ENCODE peak calls at places on chromosomes 13 and 19, in four cellular contexts. A, Y, B and H are unnamed samples.

GRCh38 chr19:40302224-40303011 is 17.3 kb upstream of the AKT2 start:
- DNase-seq in Y (no peak), A (no peak), B (peak), H (no peak)

GRCh38 chr19:57305056-57305455 is 15.2 kb upstream of the ZNF543 start:
- DNase-seq in B (peak), Y (no peak), A (no peak), H (no peak)

GRCh38 chr19:16100524-16100923 is 11.2 kb upstream of the RAB8A start:
- DNase-seq in Y (no peak), A (no peak), B (no peak), H (no peak)

GRCh38 chr19:5002143-5002542 is 33.2 kb downstream of the KDM4B start:
- DNase-seq in B (peak), A (no peak), Y (no peak), H (no peak)

GRCh38 chr13:39401091-39401647 is 201.8 kb downstream of the LHFPL6 start:
- DNase-seq in A (no peak), B (peak), Y (no peak), H (no peak)

GRCh38 chr19:6828698-6829633 is 56.5 kb downstream of the VAV1 start:
- DNase-seq in Y (no peak), B (peak), A (no peak), H (no peak)

GRCh38 chr13:46377554-46377953 is 9.5 kb downstream of the RUBCNL start:
- DNase-seq in B (no peak), A (no peak), Y (peak), H (no peak)

GRCh38 chr19:12789098-12789903 is 2.0 kb upstream of the JUNB start:
- DNase-seq in Y (peak), A (no peak), B (no peak), H (no peak)

GRCh38 chr19:18433039-18433691 is 4.8 kb downstream of the ISYNA1 start:
- DNase-seq in Y (no peak), A (no peak), B (no peak), H (no peak)

GRCh38 chr13:52034616-52035226 is 10.2 kb downstream of the UTP14C start:
- DNase-seq in A (no peak), Y (no peak), B (peak), H (no peak)

GRCh38 chr19:30546332-30546731 is 174.1 kb downstream of the ZNF536 start:
- DNase-seq in B (no peak), Y (no peak), A (no peak), H (no peak)

GRCh38 chr13:95317037-95317989 is 16.1 kb upstream of the ABCC4 start:
- DNase-seq in Y (no peak), B (no peak), A (no peak), H (no peak)

GRCh38 chr19:27635401-27635800 is 1577.5 kb downstream of the UQCRFS1 start:
- DNase-seq in A (no peak), Y (no peak), B (no peak), H (no peak)

GRCh38 chr13:113849546-113849945 is 14.3 kb downstream of the GAS6 start:
- DNase-seq in Y (peak), B (peak), A (no peak), H (no peak)

GRCh38 chr13:34863360-34864135 is 78.5 kb upstream of the NBEA start:
- DNase-seq in B (peak), A (peak), Y (no peak), H (peak)

GRCh38 chr19:6472713-6473112 is 8.6 kb downstream of the CRB3 start:
- DNase-seq in A (no peak), Y (no peak), B (no peak), H (no peak)

GRCh38 chr13:95644611-95645052 is at the start of gene DZIP1:
- DNase-seq in B (peak), A (no peak), Y (peak), H (no peak)

GRCh38 chr19:44051654-44052402 is at the start of gene ZNF223:
- DNase-seq in Y (peak), B (peak), A (peak), H (peak)

GRCh38 chr19:29678484-29679106 is 13.3 kb downstream of the PLEKHF1 start:
- DNase-seq in A (no peak), B (no peak), Y (no peak), H (no peak)

GRCh38 chr13:32838985-32839384 is 177.2 kb upstream of the KL start:
- DNase-seq in B (no peak), A (no peak), Y (no peak), H (no peak)

GRCh38 chr13:41944229-41944628 is 16.7 kb downstream of the VWA8 start:
- DNase-seq in B (no peak), A (no peak), Y (no peak), H (no peak)

GRCh38 chr13:39910041-39910440 is 254.6 kb downstream of the COG6 start:
- DNase-seq in B (no peak), Y (no peak), A (no peak), H (no peak)

GRCh38 chr13:84121456-84121855 is 239.2 kb upstream of the SLITRK1 start:
- DNase-seq in A (peak), Y (no peak), B (peak), H (no peak)

DNA sequence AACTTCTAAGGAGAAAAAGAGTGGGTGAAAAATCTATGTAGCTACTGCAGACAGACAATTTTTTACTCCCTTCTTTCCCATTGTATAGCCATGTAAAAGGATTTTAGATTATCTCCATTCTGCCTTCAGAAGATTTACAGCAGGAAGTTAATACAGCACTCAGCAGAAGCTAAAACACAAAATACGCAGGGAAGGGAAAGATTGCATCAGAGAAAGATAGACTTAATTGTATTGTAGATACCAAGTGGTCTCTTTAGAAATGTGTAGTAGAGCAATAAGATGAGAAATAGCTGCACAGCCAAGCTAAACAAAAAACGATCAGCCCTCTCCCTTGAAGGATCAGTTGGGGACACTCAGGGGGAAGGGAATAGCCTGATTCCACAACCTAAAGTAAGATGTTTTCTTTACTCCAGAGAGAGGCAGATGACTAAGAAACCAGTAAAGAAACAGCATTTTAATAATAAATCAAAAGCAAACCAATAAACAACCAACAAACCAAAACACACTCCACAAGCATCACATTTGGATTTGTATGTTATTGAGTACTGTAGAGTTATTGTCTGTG is 236.7 kb upstream of the SLITRK1 start:
- DNase-seq in Y (no peak), A (peak), B (no peak), H (no peak)
- TF ChIP-seq CTCF in Y (no peak), A (no peak), B (no peak), H (no peak)

DNA sequence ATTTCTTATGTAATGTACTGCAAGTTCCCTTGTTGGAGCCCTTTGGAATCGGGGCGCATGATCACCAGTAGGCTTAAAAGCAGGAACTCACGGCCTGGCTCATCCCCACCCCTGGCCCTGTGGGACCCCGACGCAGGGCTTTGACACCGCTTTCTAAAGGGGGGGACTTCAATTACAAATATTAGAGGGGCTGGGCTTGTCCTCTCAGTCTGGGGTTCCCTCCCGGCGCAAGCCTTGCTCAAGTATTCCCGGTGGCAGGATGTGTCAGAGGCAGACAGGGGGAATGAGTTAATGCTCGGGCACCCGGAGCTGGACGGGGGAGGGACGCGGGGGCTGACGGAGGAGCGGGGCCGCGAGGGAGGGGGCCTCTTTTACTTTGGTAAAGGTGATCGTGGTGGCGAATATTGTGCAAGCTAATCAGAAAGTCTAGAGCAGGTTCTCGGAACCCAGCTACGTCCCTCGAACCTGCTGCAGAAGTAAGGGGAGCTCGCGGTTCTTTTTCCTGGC is 1.2 kb downstream of the FGF14 start:
- DNase-seq in B (peak), Y (no peak), A (no peak), H (no peak)
- H3K4me3 ChIP-seq in B (peak), Y (peak), A (peak), H (peak)

GRCh38 chr19:38047048-38047435 is 140.0 kb downstream of the SIPA1L3 start:
- DNase-seq in Y (no peak), A (no peak), B (no peak), H (no peak)
- TF ChIP-seq CTCF in Y (no peak), A (no peak), B (no peak), H (no peak)

DNA sequence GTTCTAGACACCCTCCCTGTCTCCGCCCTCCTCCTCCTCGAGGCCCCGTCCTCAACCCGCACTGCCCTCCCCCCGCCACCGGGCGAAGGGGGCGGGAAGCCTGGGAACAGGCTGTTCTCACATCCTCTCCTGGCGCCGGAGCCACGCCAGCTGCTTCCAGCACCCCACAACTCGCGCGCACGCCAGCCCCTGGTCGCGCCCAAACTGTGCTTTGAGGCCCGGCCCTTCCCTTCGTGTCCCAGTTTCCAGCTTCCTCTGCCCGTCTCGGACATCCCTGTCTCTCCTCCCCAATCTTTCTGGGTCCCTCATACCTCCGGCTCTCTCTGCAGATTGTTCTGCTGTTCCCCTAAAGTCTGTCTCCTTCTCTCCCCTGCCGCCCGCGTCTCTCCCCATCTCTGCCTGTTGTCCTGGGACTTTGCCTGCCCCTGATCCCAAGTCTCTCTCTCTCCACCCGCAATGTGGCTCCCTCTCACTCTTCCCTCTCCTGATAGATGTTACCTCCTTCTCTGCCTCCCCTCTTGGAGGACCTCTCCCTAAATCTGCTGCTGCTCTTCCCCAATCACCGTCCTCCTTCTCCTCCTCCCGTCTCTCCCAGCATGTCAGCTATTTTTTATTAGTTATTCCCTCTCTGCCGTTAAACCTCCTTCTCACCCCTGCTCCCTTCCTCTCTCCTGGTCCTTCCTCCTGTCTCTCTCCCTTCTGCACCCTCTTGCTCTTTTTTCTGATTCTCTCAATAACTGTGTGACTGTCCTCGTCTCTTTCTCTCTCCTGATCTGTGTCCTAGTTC is 14.2 kb downstream of the DPF1 start:
- DNase-seq in Y (peak), A (no peak), B (no peak), H (no peak)
- H3K4me3 ChIP-seq in Y (no peak), A (peak), B (no peak), H (no peak)

GRCh38 chr13:64817721-64818120 is 2412.4 kb downstream of the PCDH9 start:
- DNase-seq in A (no peak), B (peak), Y (no peak), H (no peak)

DNA sequence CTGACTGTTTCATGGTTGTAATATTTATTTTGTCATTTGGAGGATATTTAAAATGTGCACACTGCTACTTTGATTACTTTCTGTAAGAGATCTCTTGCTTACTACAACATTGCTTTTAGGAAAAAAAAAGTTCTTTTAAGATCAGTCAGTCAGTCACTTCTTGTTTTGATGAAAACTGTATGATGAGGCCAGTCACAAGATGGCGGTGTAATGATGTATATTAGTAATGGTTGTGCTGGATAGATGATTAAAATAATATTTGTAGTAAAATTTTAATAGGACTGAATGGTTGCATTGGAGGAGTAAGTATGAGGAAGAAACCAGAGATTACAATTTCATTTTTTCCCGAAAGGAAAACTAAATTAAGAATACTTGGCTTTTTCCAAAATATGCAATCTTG is 2411.1 kb downstream of the PCDH9 start:
- DNase-seq in B (peak), A (no peak), Y (no peak), H (no peak)
- TF ChIP-seq CTCF in B (no peak), A (no peak), Y (no peak), H (no peak)

DNA sequence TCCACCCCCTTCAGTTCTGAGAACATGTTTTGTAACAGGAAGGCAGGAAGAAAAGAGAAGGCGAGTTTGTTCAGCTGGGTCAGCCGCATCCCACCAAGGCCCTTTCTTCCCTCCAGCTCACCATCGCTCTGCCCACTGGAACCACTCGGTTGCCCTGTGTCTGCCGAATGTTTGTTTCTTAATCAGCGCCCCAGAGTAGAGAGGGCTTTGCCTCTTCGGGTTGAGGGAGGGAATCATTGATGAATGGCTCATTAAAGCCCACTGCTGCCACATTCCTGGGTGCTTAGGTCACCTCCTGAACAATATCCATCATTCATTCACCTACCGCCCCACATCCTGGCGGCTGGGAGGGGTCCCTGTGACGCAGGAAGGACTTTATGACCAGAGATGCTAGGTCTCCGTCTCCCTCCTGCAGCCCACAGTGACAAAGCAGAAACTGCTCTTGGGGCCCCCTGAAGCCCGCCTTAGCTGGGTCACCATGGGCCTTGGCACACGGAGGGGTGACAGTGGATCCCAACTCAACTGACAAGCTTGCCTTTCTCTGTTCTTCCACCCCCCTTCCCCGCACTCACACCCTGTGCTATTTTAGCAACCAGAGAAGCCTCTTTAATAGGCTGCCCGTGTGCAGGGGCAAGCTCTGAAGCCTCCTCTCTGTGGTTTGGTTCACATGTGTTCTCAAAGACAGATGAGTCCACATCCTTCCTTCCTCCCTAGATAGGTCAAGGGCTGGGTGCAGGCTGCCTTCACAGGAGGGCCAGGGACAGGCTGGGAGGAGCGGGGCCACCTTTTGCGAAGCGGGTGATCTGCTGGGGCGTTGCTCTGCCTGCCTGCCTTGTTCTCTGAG is 46.2 kb downstream of the ACTN4 start:
- DNase-seq in B (peak), Y (no peak), A (no peak), H (peak)
- H3K4me3 ChIP-seq in B (no peak), Y (no peak), A (no peak), H (peak)

DNA sequence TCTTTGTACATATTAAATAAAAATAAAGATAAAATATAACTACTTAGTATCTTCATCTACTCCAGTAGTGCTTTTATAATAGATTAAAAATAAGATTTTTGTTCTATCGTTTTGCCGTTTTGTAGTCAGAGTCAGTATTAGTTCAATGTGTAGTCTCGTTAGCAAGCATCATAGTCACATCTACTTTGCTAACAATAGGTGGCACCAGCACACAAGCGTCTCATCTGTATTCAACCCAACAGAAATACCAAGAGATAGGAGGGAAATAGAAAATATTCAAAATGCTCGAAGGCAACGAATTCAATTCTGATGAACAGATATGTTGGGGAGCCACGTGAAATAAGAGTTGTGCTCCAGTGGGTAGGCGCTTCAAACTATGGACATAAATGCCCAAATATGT is 21.4 kb upstream of the MICU2 start:
- DNase-seq in A (no peak), B (peak), Y (peak), H (no peak)
- TF ChIP-seq CTCF in A (no peak), B (peak), Y (peak), H (peak)

DNA sequence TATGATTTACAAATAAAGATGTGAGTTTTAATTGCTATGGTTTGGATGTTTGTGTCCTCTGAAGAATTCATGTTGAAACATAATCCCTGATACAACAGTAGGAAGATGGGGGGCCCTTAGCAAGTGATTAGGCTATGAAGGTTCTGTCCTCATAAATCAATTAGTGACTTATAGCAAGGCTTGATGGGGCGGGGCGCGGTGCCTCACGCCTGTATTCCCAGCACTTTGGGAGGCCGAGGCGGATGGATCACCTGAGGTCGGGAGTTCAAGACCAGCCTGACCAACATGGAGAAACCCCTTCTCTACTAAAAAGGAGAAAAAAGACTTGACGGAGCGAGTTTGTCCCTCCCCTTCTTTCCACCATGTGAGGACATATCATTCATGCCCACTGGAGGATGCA is 2486.5 kb upstream of the PCDH20 start:
- DNase-seq in A (no peak), Y (no peak), B (no peak), H (no peak)
- H3K4me3 ChIP-seq in A (no peak), Y (no peak), B (no peak), H (no peak)

GRCh38 chr19:593055-593454 is 3.4 kb downstream of the HCN2 start:
- DNase-seq in B (no peak), Y (no peak), A (no peak), H (no peak)

GRCh38 chr19:595326-596262 is 5.9 kb downstream of the HCN2 start:
- DNase-seq in B (no peak), A (no peak), Y (no peak), H (no peak)

GRCh38 chr19:596263-596655 is 6.6 kb downstream of the HCN2 start:
- DNase-seq in A (no peak), Y (no peak), B (no peak), H (no peak)

GRCh38 chr19:593505-593904 is 3.8 kb downstream of the HCN2 start:
- DNase-seq in B (no peak), A (no peak), Y (no peak), H (no peak)

DNA sequence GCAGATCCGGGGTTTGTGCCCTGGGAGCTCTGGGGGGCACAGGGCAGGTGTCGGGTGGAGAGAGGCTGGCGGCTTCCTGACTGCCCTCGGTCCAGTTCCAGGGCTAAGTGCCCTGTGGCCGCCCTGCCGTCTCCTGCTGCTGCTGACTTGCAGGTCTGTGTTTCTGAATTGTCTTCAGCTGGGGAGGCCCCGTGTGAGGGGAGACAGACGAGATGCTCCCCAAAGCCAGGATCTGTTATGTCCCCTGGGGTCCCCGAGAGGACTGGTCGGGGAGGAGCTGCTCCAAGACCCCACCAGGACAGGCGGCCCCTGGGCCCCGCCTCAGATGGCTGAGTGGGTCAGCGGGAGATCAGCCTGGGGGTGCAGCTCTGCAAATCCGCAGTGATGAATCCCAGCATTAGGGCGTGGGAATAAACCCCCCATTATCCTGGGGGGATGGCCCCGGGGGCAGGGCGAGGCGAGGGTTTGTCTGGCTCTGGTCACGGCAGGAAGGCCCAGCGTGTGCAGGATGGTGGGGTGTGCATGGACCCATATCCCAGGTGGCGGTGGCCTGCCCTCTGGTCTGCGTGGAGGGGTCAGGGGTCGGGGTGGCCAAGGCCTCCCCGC is 4.7 kb downstream of the HCN2 start:
- DNase-seq in B (no peak), A (no peak), Y (no peak), H (no peak)
- TF ChIP-seq CTCF in B (no peak), A (no peak), Y (no peak), H (no peak)